ENCODE peak calls at places on chromosomes 11 and 22, in ten cellular contexts. One of them, this sample, is unnamed.

GRCh38 chr11:33500865-33501479 is 199.7 kb downstream of the C11orf91 start:
- DNase-seq in endothelial cell of umbilical vein: peak
- DNase-seq in tibial nerve: no peak
- DNase-seq in breast epithelium: no peak
- DNase-seq in adrenal gland: peak
- DNase-seq in HCT116: no peak
- DNase-seq in NB4: peak
- DNase-seq in right lobe of liver: no peak
- DNase-seq in GM12878: no peak
- DNase-seq in A549: peak
- DNase-seq in this sample: no peak

GRCh38 chr22:39641660-39642059 is 71.1 kb downstream of the CACNA1I start:
- DNase-seq in GM12878: no peak
- DNase-seq in HCT116: no peak
- DNase-seq in NB4: no peak
- DNase-seq in breast epithelium: no peak
- DNase-seq in A549: no peak
- DNase-seq in adrenal gland: no peak
- DNase-seq in right lobe of liver: no peak
- DNase-seq in endothelial cell of umbilical vein: no peak
- DNase-seq in tibial nerve: no peak
- DNase-seq in this sample: no peak

GRCh38 chr11:64747961-64748715 is 4.2 kb upstream of the RASGRP2 start:
- DNase-seq in NB4: no peak
- DNase-seq in right lobe of liver: no peak
- DNase-seq in endothelial cell of umbilical vein: no peak
- DNase-seq in tibial nerve: no peak
- DNase-seq in HCT116: no peak
- DNase-seq in A549: no peak
- DNase-seq in adrenal gland: no peak
- DNase-seq in GM12878: no peak
- DNase-seq in breast epithelium: no peak
- DNase-seq in this sample: no peak

GRCh38 chr22:17167486-17167885 is 8.4 kb upstream of the HDHD5 start:
- DNase-seq in breast epithelium: no peak
- DNase-seq in endothelial cell of umbilical vein: no peak
- DNase-seq in right lobe of liver: peak
- DNase-seq in NB4: no peak
- DNase-seq in adrenal gland: peak
- DNase-seq in GM12878: no peak
- DNase-seq in HCT116: no peak
- DNase-seq in tibial nerve: no peak
- DNase-seq in A549: no peak
- DNase-seq in this sample: peak

GRCh38 chr22:17931400-17931825 is 92.9 kb downstream of the MICAL3 start:
- DNase-seq in tibial nerve: no peak
- DNase-seq in breast epithelium: no peak
- DNase-seq in endothelial cell of umbilical vein: no peak
- DNase-seq in adrenal gland: peak
- DNase-seq in right lobe of liver: peak
- DNase-seq in HCT116: no peak
- DNase-seq in GM12878: no peak
- DNase-seq in A549: no peak
- DNase-seq in NB4: no peak
- DNase-seq in this sample: no peak

GRCh38 chr22:40694409-40694808 is 15.1 kb downstream of the MCHR1 start:
- DNase-seq in HCT116: no peak
- DNase-seq in adrenal gland: no peak
- DNase-seq in A549: no peak
- DNase-seq in breast epithelium: no peak
- DNase-seq in right lobe of liver: no peak
- DNase-seq in tibial nerve: no peak
- DNase-seq in NB4: peak
- DNase-seq in GM12878: no peak
- DNase-seq in endothelial cell of umbilical vein: no peak
- DNase-seq in this sample: no peak

GRCh38 chr11:79493555-79494171 is 52.8 kb upstream of the TENM4 start:
- DNase-seq in adrenal gland: peak
- DNase-seq in A549: peak
- DNase-seq in tibial nerve: peak
- DNase-seq in right lobe of liver: peak
- DNase-seq in breast epithelium: peak
- DNase-seq in endothelial cell of umbilical vein: peak
- DNase-seq in HCT116: peak
- DNase-seq in GM12878: no peak
- DNase-seq in NB4: peak
- DNase-seq in this sample: peak

GRCh38 chr22:26585104-26585790 is 4.7 kb downstream of the TPST2 start:
- DNase-seq in NB4: no peak
- DNase-seq in GM12878: no peak
- DNase-seq in HCT116: no peak
- DNase-seq in endothelial cell of umbilical vein: peak
- DNase-seq in right lobe of liver: peak
- DNase-seq in tibial nerve: no peak
- DNase-seq in breast epithelium: no peak
- DNase-seq in A549: peak
- DNase-seq in adrenal gland: peak
- DNase-seq in this sample: peak

GRCh38 chr11:14360976-14361375 is 2.0 kb upstream of the RRAS2 start:
- DNase-seq in A549: no peak
- DNase-seq in endothelial cell of umbilical vein: no peak
- DNase-seq in GM12878: no peak
- DNase-seq in tibial nerve: no peak
- DNase-seq in breast epithelium: no peak
- DNase-seq in right lobe of liver: no peak
- DNase-seq in HCT116: no peak
- DNase-seq in adrenal gland: no peak
- DNase-seq in NB4: peak
- DNase-seq in this sample: no peak

GRCh38 chr11:83694191-83694905 is 408.2 kb upstream of the CCDC90B start:
- DNase-seq in right lobe of liver: no peak
- DNase-seq in endothelial cell of umbilical vein: peak
- DNase-seq in adrenal gland: no peak
- DNase-seq in NB4: no peak
- DNase-seq in GM12878: no peak
- DNase-seq in tibial nerve: no peak
- DNase-seq in A549: no peak
- DNase-seq in breast epithelium: no peak
- DNase-seq in HCT116: no peak
- DNase-seq in this sample: no peak

GRCh38 chr11:75816561-75817239 is 1.7 kb downstream of the UVRAG start:
- DNase-seq in right lobe of liver: no peak
- DNase-seq in breast epithelium: no peak
- DNase-seq in NB4: peak
- DNase-seq in HCT116: no peak
- DNase-seq in endothelial cell of umbilical vein: peak
- DNase-seq in GM12878: no peak
- DNase-seq in A549: no peak
- DNase-seq in tibial nerve: no peak
- DNase-seq in adrenal gland: no peak
- DNase-seq in this sample: no peak

GRCh38 chr22:46165975-46166374 is 15.6 kb downstream of the PPARA start:
- DNase-seq in right lobe of liver: no peak
- DNase-seq in tibial nerve: no peak
- DNase-seq in HCT116: no peak
- DNase-seq in A549: no peak
- DNase-seq in breast epithelium: no peak
- DNase-seq in NB4: peak
- DNase-seq in GM12878: no peak
- DNase-seq in endothelial cell of umbilical vein: no peak
- DNase-seq in adrenal gland: no peak
- DNase-seq in this sample: no peak

GRCh38 chr11:73528420-73528819 is 69.5 kb downstream of the FAM168A start:
- DNase-seq in tibial nerve: no peak
- DNase-seq in NB4: no peak
- DNase-seq in adrenal gland: no peak
- DNase-seq in breast epithelium: no peak
- DNase-seq in endothelial cell of umbilical vein: peak
- DNase-seq in HCT116: no peak
- DNase-seq in A549: no peak
- DNase-seq in right lobe of liver: no peak
- DNase-seq in GM12878: no peak
- DNase-seq in this sample: no peak

GRCh38 chr22:23140385-23140784 is 1.4 kb downstream of the RSPH14 start:
- DNase-seq in GM12878: no peak
- DNase-seq in HCT116: no peak
- DNase-seq in adrenal gland: no peak
- DNase-seq in right lobe of liver: no peak
- DNase-seq in breast epithelium: no peak
- DNase-seq in A549: no peak
- DNase-seq in endothelial cell of umbilical vein: no peak
- DNase-seq in NB4: no peak
- DNase-seq in tibial nerve: no peak
- DNase-seq in this sample: no peak

GRCh38 chr11:94153320-94153719 is 24.7 kb downstream of the PANX1 start:
- DNase-seq in HCT116: no peak
- DNase-seq in tibial nerve: no peak
- DNase-seq in GM12878: no peak
- DNase-seq in NB4: no peak
- DNase-seq in endothelial cell of umbilical vein: no peak
- DNase-seq in right lobe of liver: peak
- DNase-seq in breast epithelium: no peak
- DNase-seq in A549: no peak
- DNase-seq in adrenal gland: no peak
- DNase-seq in this sample: peak
- TF ChIP-seq POLR2A in HCT116: no peak
- TF ChIP-seq POLR2A in tibial nerve: no peak
- TF ChIP-seq POLR2A in GM12878: no peak
- TF ChIP-seq POLR2A in NB4: no peak
- TF ChIP-seq POLR2A in endothelial cell of umbilical vein: no peak
- TF ChIP-seq POLR2A in right lobe of liver: no peak
- TF ChIP-seq POLR2A in breast epithelium: no peak
- TF ChIP-seq POLR2A in A549: no peak
- TF ChIP-seq POLR2A in adrenal gland: no peak
- TF ChIP-seq POLR2A in this sample: no peak

GRCh38 chr11:66335531-66336233 is 552 bp downstream of the RIN1 start:
- DNase-seq in breast epithelium: no peak
- DNase-seq in tibial nerve: no peak
- DNase-seq in GM12878: no peak
- DNase-seq in adrenal gland: no peak
- DNase-seq in HCT116: no peak
- DNase-seq in right lobe of liver: no peak
- DNase-seq in endothelial cell of umbilical vein: peak
- DNase-seq in NB4: peak
- DNase-seq in A549: no peak
- DNase-seq in this sample: no peak
- TF ChIP-seq POLR2A in breast epithelium: no peak
- TF ChIP-seq POLR2A in tibial nerve: no peak
- TF ChIP-seq POLR2A in GM12878: no peak
- TF ChIP-seq POLR2A in adrenal gland: no peak
- TF ChIP-seq POLR2A in HCT116: no peak
- TF ChIP-seq POLR2A in right lobe of liver: no peak
- TF ChIP-seq POLR2A in endothelial cell of umbilical vein: no peak
- TF ChIP-seq POLR2A in NB4: no peak
- TF ChIP-seq POLR2A in A549: no peak
- TF ChIP-seq POLR2A in this sample: no peak

GRCh38 chr22:36325163-36326031 is 62.4 kb downstream of the MYH9 start:
- DNase-seq in GM12878: no peak
- DNase-seq in NB4: no peak
- DNase-seq in adrenal gland: no peak
- DNase-seq in A549: no peak
- DNase-seq in endothelial cell of umbilical vein: peak
- DNase-seq in right lobe of liver: no peak
- DNase-seq in breast epithelium: peak
- DNase-seq in tibial nerve: no peak
- DNase-seq in HCT116: no peak
- DNase-seq in this sample: no peak
- TF ChIP-seq POLR2A in GM12878: no peak
- TF ChIP-seq POLR2A in NB4: no peak
- TF ChIP-seq POLR2A in adrenal gland: no peak
- TF ChIP-seq POLR2A in A549: no peak
- TF ChIP-seq POLR2A in endothelial cell of umbilical vein: no peak
- TF ChIP-seq POLR2A in right lobe of liver: no peak
- TF ChIP-seq POLR2A in breast epithelium: no peak
- TF ChIP-seq POLR2A in tibial nerve: peak
- TF ChIP-seq POLR2A in HCT116: no peak
- TF ChIP-seq POLR2A in this sample: no peak

GRCh38 chr22:20076627-20077172 is 3.3 kb upstream of the DGCR8 start:
- DNase-seq in GM12878: no peak
- DNase-seq in adrenal gland: no peak
- DNase-seq in right lobe of liver: no peak
- DNase-seq in endothelial cell of umbilical vein: no peak
- DNase-seq in HCT116: no peak
- DNase-seq in NB4: no peak
- DNase-seq in breast epithelium: no peak
- DNase-seq in A549: no peak
- DNase-seq in tibial nerve: no peak
- DNase-seq in this sample: no peak

GRCh38 chr22:20080776-20081654 is 974 bp downstream of the DGCR8 start:
- DNase-seq in adrenal gland: peak
- DNase-seq in A549: peak
- DNase-seq in right lobe of liver: no peak
- DNase-seq in GM12878: no peak
- DNase-seq in endothelial cell of umbilical vein: peak
- DNase-seq in NB4: peak
- DNase-seq in breast epithelium: no peak
- DNase-seq in tibial nerve: no peak
- DNase-seq in HCT116: no peak
- DNase-seq in this sample: peak

GRCh38 chr22:20080445-20080775 is 369 bp downstream of the DGCR8 start:
- DNase-seq in right lobe of liver: peak
- DNase-seq in HCT116: no peak
- DNase-seq in endothelial cell of umbilical vein: peak
- DNase-seq in GM12878: no peak
- DNase-seq in adrenal gland: peak
- DNase-seq in NB4: peak
- DNase-seq in breast epithelium: peak
- DNase-seq in A549: peak
- DNase-seq in tibial nerve: no peak
- DNase-seq in this sample: peak

GRCh38 chr22:20083157-20083890 is 3.3 kb downstream of the DGCR8 start:
- DNase-seq in GM12878: no peak
- DNase-seq in NB4: no peak
- DNase-seq in tibial nerve: no peak
- DNase-seq in A549: no peak
- DNase-seq in endothelial cell of umbilical vein: no peak
- DNase-seq in breast epithelium: no peak
- DNase-seq in adrenal gland: no peak
- DNase-seq in right lobe of liver: no peak
- DNase-seq in HCT116: no peak
- DNase-seq in this sample: no peak

DNA sequence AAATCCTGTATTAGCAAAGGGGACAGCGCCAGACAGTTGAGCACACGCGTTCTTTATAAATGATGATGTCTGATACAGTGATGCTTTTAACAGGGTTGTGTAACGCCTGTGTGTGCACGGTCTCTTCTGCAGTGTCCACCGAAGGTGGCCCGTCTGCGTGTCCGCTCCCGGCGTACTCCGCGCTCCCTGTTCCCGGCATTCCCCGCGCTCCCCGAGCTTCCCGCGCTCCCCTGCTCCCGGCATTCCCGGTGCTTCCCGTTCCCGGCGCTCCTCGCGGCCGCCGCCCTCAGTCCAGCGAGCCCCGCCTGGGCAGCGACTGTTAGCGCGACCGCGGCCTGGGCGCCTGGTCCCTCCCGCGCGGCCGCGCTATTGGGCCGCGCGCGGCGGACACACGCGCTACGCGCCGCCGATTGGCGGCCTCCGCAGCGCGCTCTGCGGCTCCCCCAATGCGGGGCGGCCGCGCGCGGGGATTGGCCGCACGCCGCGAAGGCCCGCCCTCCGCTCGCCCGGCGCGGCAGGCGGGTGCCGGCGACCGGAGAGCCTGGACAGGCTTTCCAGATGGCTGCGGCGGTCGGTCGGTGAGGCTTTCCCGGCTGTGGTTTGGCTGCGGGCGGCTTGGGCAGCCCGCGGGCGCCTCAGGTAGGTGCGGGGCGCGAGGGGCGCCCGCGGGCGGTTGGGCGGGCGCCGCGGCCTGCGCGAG is at the start of gene DGCR8:
- DNase-seq in tibial nerve: peak
- DNase-seq in A549: peak
- DNase-seq in breast epithelium: peak
- DNase-seq in endothelial cell of umbilical vein: peak
- DNase-seq in adrenal gland: peak
- DNase-seq in NB4: peak
- DNase-seq in GM12878: peak
- DNase-seq in right lobe of liver: peak
- DNase-seq in HCT116: peak
- DNase-seq in this sample: peak
- TF ChIP-seq POLR2A in tibial nerve: peak
- TF ChIP-seq POLR2A in A549: peak
- TF ChIP-seq POLR2A in breast epithelium: no peak
- TF ChIP-seq POLR2A in endothelial cell of umbilical vein: peak
- TF ChIP-seq POLR2A in adrenal gland: peak
- TF ChIP-seq POLR2A in NB4: peak
- TF ChIP-seq POLR2A in GM12878: peak
- TF ChIP-seq POLR2A in right lobe of liver: peak
- TF ChIP-seq POLR2A in HCT116: peak
- TF ChIP-seq POLR2A in this sample: peak

This sample was measured in body of pancreas.